ENCODE peak calls at places on chromosomes 11 and 22, in six cellular contexts. P, V, C, T, S and N are unnamed samples.

GRCh38 chr11:4095509-4096230 is 1.1 kb downstream of the RRM1 start:
- DNase-seq in S (peak), T (peak), P (no peak), V (no peak), C (no peak), N (peak)

GRCh38 chr11:132242662-132243061 is 872.2 kb downstream of the NTM start:
- DNase-seq in C (no peak), P (no peak), S (no peak), V (no peak), T (no peak), N (no peak)

GRCh38 chr11:75592699-75593098 is 30.6 kb downstream of the SERPINH1 start:
- DNase-seq in S (no peak), P (no peak), C (no peak), V (no peak), T (no peak), N (no peak)

GRCh38 chr22:20526628-20527355 is 19.4 kb downstream of the MED15 start:
- DNase-seq in S (no peak), V (no peak), C (no peak), T (no peak), P (no peak), N (no peak)

GRCh38 chr22:46042786-46043185 is 65.8 kb upstream of the WNT7B start:
- DNase-seq in T (no peak), S (no peak), P (no peak), V (no peak), C (no peak), N (no peak)

GRCh38 chr11:72244317-72245231 is 598 bp upstream of the PHOX2A start:
- DNase-seq in P (no peak), V (no peak), T (no peak), S (peak), C (no peak), N (no peak)

GRCh38 chr11:103537904-103538502 is 428.8 kb downstream of the DYNC2H1 start:
- DNase-seq in P (no peak), V (no peak), C (peak), T (no peak), S (peak), N (no peak)

GRCh38 chr11:74809820-74810219 is 61.2 kb downstream of the RNF169 start:
- DNase-seq in V (no peak), P (no peak), T (no peak), C (no peak), S (no peak), N (no peak)

GRCh38 chr11:39374963-39375698 is 2084.3 kb downstream of the LRRC4C start:
- DNase-seq in P (no peak), T (peak), V (no peak), C (peak), S (peak), N (peak)

GRCh38 chr22:31346255-31346732 is at the start of gene PATZ1:
- DNase-seq in T (peak), P (no peak), S (peak), C (peak), V (peak), N (peak)
- TF ChIP-seq JUND in T (no peak), P (no peak), S (no peak), C (no peak), V (no peak), N (no peak)

GRCh38 chr11:126012852-126013251 is 49.8 kb downstream of the CDON start:
- DNase-seq in P (no peak), C (no peak), S (no peak), V (no peak), T (no peak), N (no peak)
- TF ChIP-seq JUND in P (no peak), C (no peak), S (no peak), V (no peak), T (no peak), N (no peak)

GRCh38 chr22:33247758-33248157 is 189.6 kb upstream of the SYN3 start:
- DNase-seq in P (peak), T (no peak), S (no peak), C (no peak), V (no peak), N (no peak)

GRCh38 chr22:33248927-33249326 is 190.7 kb upstream of the SYN3 start:
- DNase-seq in P (no peak), T (no peak), V (no peak), S (no peak), C (no peak), N (no peak)
- TF ChIP-seq JUND in P (no peak), T (no peak), V (no peak), S (no peak), C (no peak), N (no peak)

GRCh38 chr11:109853156-109853776 is 239.9 kb upstream of the ZC3H12C start:
- DNase-seq in P (peak), S (no peak), V (no peak), C (peak), T (peak), N (peak)
- TF ChIP-seq JUND in P (no peak), S (no peak), V (no peak), C (no peak), T (no peak), N (no peak)

GRCh38 chr11:60985501-60985900 is 14.0 kb downstream of the CD6 start:
- DNase-seq in C (no peak), V (no peak), T (no peak), P (no peak), S (no peak), N (no peak)
- TF ChIP-seq JUND in C (no peak), V (no peak), T (no peak), P (no peak), S (no peak), N (no peak)